ENCODE peak calls at places on chromosomes 3 and 15, in nine cellular contexts. L is activated naive CD8-positive, alpha-beta T cell treated with anti-CD3 and anti-CD28 coated beads, Interleukin-2, amount 10 ng/mL, durations not matched to agents 7 days and 5 days; F is ELR; J is NCI-H446; A is SK-N-MC; D is fibroblast of lung; Y is T-cell; Z is B cell; B is T-helper 2 cell. H is an unnamed sample.

GRCh38 chr3:16423298-16423697 is 90.2 kb downstream of the RFTN1 start:
- DNase-seq in L (no peak), F (no peak), J (no peak), A (no peak), D (no peak), Y (no peak), Z (no peak), B (no peak), H (no peak)

GRCh38 chr3:177968891-177969290 is 567.3 kb upstream of the KCNMB2 start:
- DNase-seq in L (no peak), F (peak), J (no peak), A (no peak), D (peak), Y (no peak), Z (no peak), B (no peak), H (no peak)

GRCh38 chr15:67833504-67834248 is 6.2 kb downstream of the RNU6-1 start:
- DNase-seq in L (peak), F (peak), J (no peak), A (no peak), D (no peak), Y (no peak), Z (peak), B (no peak), H (no peak)

GRCh38 chr3:82521657-82522056 is 760.2 kb upstream of the GBE1 start:
- DNase-seq in L (no peak), F (no peak), J (no peak), A (no peak), D (no peak), Y (no peak), Z (no peak), B (no peak), H (no peak)

GRCh38 chr15:76865548-76865991 is 39.6 kb downstream of the SCAPER start:
- DNase-seq in L (no peak), F (peak), J (no peak), A (no peak), D (no peak), Y (no peak), Z (no peak), B (no peak), H (no peak)

GRCh38 chr15:58258501-58259274 is 120.5 kb downstream of the AQP9 start:
- DNase-seq in L (no peak), F (no peak), J (no peak), A (no peak), D (no peak), Y (no peak), Z (no peak), B (no peak), H (no peak)

GRCh38 chr3:175732053-175732452 is 872.9 kb downstream of the NAALADL2 start:
- DNase-seq in L (no peak), F (no peak), J (no peak), A (no peak), D (no peak), Y (no peak), Z (no peak), B (no peak), H (no peak)

GRCh38 chr15:28955160-28955502 is 69.4 kb downstream of the APBA2 start:
- DNase-seq in L (no peak), F (peak), J (no peak), A (no peak), D (peak), Y (no peak), Z (no peak), B (no peak), H (no peak)

GRCh38 chr15:101051291-101052030 is 132.3 kb downstream of the LRRK1 start:
- DNase-seq in L (no peak), F (no peak), J (no peak), A (no peak), D (no peak), Y (no peak), Z (peak), B (no peak), H (no peak)

GRCh38 chr3:124639406-124640237 is 90.6 kb upstream of the UMPS start:
- DNase-seq in L (no peak), F (no peak), J (no peak), A (no peak), D (no peak), Y (no peak), Z (no peak), B (no peak), H (no peak)

GRCh38 chr3:184333190-184333589 is 4.2 kb upstream of the FAM131A start:
- DNase-seq in L (no peak), F (peak), J (no peak), A (no peak), D (no peak), Y (no peak), Z (no peak), B (no peak), H (no peak)

GRCh38 chr3:184788751-184789150 is 23.2 kb upstream of the VPS8 start:
- DNase-seq in L (no peak), F (peak), J (no peak), A (no peak), D (peak), Y (no peak), Z (no peak), B (no peak), H (no peak)

GRCh38 chr3:67719333-67719732 is 64.9 kb upstream of the SUCLG2 start:
- DNase-seq in L (no peak), F (peak), J (no peak), A (no peak), D (peak), Y (no peak), Z (no peak), B (no peak), H (no peak)

GRCh38 chr3:182248349-182248880 is 536.7 kb downstream of the SOX2 start:
- DNase-seq in L (no peak), F (peak), J (no peak), A (no peak), D (no peak), Y (no peak), Z (no peak), B (no peak), H (no peak)

GRCh38 chr3:76561494-76562242 is 478.2 kb upstream of the ROBO2 start:
- DNase-seq in L (no peak), F (peak), J (no peak), A (peak), D (peak), Y (no peak), Z (no peak), B (no peak), H (no peak)

GRCh38 chr3:50154840-50155490 is at the start of gene SEMA3F:
- DNase-seq in L (peak), F (peak), J (peak), A (no peak), D (peak), Y (peak), Z (peak), B (peak), H (peak)

GRCh38 chr3:105473521-105474223 is 107.0 kb downstream of the ALCAM start:
- DNase-seq in L (no peak), F (peak), J (no peak), A (no peak), D (peak), Y (no peak), Z (no peak), B (no peak), H (no peak)

GRCh38 chr3:133932009-133932408 is 36.3 kb upstream of the RAB6B start:
- DNase-seq in L (no peak), F (no peak), J (no peak), A (no peak), D (no peak), Y (no peak), Z (no peak), B (no peak), H (no peak)

H was measured in stimulated activated effector memory CD8-positive, alpha-beta T cell treated with anti-CD3 and anti-CD28 coated beads, Interleukin-12 subunit alpha, Interleukin-12 subunit beta, amount 100 ng/mL, for 72 hours.